ENCODE peak calls at places on chromosome 10, in seven cellular contexts. One of them, this sample, is unnamed.

GRCh38 chr10:44183667-44184632 is 200.9 kb downstream of the CXCL12 start:
- ATAC-seq in HCT116: no peak
- ATAC-seq in HepG2: no peak
- ATAC-seq in GM23338: no peak
- ATAC-seq in upper lobe of left lung: no peak
- ATAC-seq in K562: no peak
- ATAC-seq in Panc1: no peak
- ATAC-seq in this sample: no peak

GRCh38 chr10:29200280-29200679 is 88.6 kb upstream of the LYZL1 start:
- ATAC-seq in HCT116: no peak
- ATAC-seq in HepG2: no peak
- ATAC-seq in GM23338: no peak
- ATAC-seq in upper lobe of left lung: no peak
- ATAC-seq in K562: no peak
- ATAC-seq in Panc1: no peak
- ATAC-seq in this sample: no peak

GRCh38 chr10:46239247-46239646 is 47.5 kb upstream of the ANTXRL start:
- ATAC-seq in HCT116: no peak
- ATAC-seq in HepG2: no peak
- ATAC-seq in GM23338: no peak
- ATAC-seq in upper lobe of left lung: no peak
- ATAC-seq in K562: no peak
- ATAC-seq in Panc1: no peak
- ATAC-seq in this sample: no peak

GRCh38 chr10:85124592-85124991 is 796.2 kb downstream of the CCSER2 start:
- ATAC-seq in HCT116: no peak
- ATAC-seq in HepG2: no peak
- ATAC-seq in GM23338: no peak
- ATAC-seq in upper lobe of left lung: no peak
- ATAC-seq in K562: no peak
- ATAC-seq in Panc1: no peak
- ATAC-seq in this sample: no peak

GRCh38 chr10:9762966-9763656 is 1254.6 kb upstream of the CELF2 start:
- ATAC-seq in HCT116: no peak
- ATAC-seq in HepG2: no peak
- ATAC-seq in GM23338: no peak
- ATAC-seq in upper lobe of left lung: peak
- ATAC-seq in K562: no peak
- ATAC-seq in Panc1: no peak
- ATAC-seq in this sample: no peak

GRCh38 chr10:125186431-125187170 is 26.2 kb upstream of the CTBP2 start:
- ATAC-seq in HCT116: no peak
- ATAC-seq in HepG2: no peak
- ATAC-seq in GM23338: no peak
- ATAC-seq in upper lobe of left lung: no peak
- ATAC-seq in K562: no peak
- ATAC-seq in Panc1: no peak
- ATAC-seq in this sample: no peak

GRCh38 chr10:126433351-126433750 is 45.1 kb upstream of the ADAM12 start:
- ATAC-seq in HCT116: peak
- ATAC-seq in HepG2: no peak
- ATAC-seq in GM23338: no peak
- ATAC-seq in upper lobe of left lung: no peak
- ATAC-seq in K562: no peak
- ATAC-seq in Panc1: no peak
- ATAC-seq in this sample: no peak

GRCh38 chr10:15262036-15262713 is 93.7 kb upstream of the NMT2 start:
- ATAC-seq in HCT116: peak
- ATAC-seq in HepG2: peak
- ATAC-seq in GM23338: peak
- ATAC-seq in upper lobe of left lung: peak
- ATAC-seq in K562: peak
- ATAC-seq in Panc1: peak
- ATAC-seq in this sample: peak

GRCh38 chr10:103276941-103277712 is at the start of gene INA:
- ATAC-seq in HCT116: no peak
- ATAC-seq in HepG2: peak
- ATAC-seq in GM23338: peak
- ATAC-seq in upper lobe of left lung: no peak
- ATAC-seq in K562: no peak
- ATAC-seq in Panc1: no peak
- ATAC-seq in this sample: no peak

GRCh38 chr10:49309691-49310371 is 10.9 kb downstream of the C10orf71 start:
- ATAC-seq in HCT116: no peak
- ATAC-seq in HepG2: no peak
- ATAC-seq in GM23338: no peak
- ATAC-seq in upper lobe of left lung: peak
- ATAC-seq in K562: no peak
- ATAC-seq in Panc1: no peak
- ATAC-seq in this sample: no peak

GRCh38 chr10:690227-691161 is 1.0 kb upstream of the DIP2C start:
- ATAC-seq in HCT116: no peak
- ATAC-seq in HepG2: peak
- ATAC-seq in GM23338: peak
- ATAC-seq in upper lobe of left lung: peak
- ATAC-seq in K562: no peak
- ATAC-seq in Panc1: no peak
- ATAC-seq in this sample: peak

GRCh38 chr10:117262296-117263293 is 21.7 kb downstream of the SLC18A2 start:
- ATAC-seq in HCT116: peak
- ATAC-seq in HepG2: peak
- ATAC-seq in GM23338: no peak
- ATAC-seq in upper lobe of left lung: no peak
- ATAC-seq in K562: peak
- ATAC-seq in Panc1: no peak
- ATAC-seq in this sample: no peak

GRCh38 chr10:127195041-127195506 is 1.3 kb downstream of the INSYN2A start:
- ATAC-seq in HCT116: no peak
- ATAC-seq in HepG2: no peak
- ATAC-seq in GM23338: peak
- ATAC-seq in upper lobe of left lung: peak
- ATAC-seq in K562: no peak
- ATAC-seq in Panc1: peak
- ATAC-seq in this sample: no peak

GRCh38 chr10:14750900-14751575 is 23.7 kb downstream of the FAM107B start:
- ATAC-seq in HCT116: no peak
- ATAC-seq in HepG2: no peak
- ATAC-seq in GM23338: no peak
- ATAC-seq in upper lobe of left lung: peak
- ATAC-seq in K562: no peak
- ATAC-seq in Panc1: no peak
- ATAC-seq in this sample: peak

GRCh38 chr10:79561257-79561656 is 1.1 kb upstream of the SFTPA2 start:
- ATAC-seq in HCT116: no peak
- ATAC-seq in HepG2: no peak
- ATAC-seq in GM23338: no peak
- ATAC-seq in upper lobe of left lung: no peak
- ATAC-seq in K562: no peak
- ATAC-seq in Panc1: no peak
- ATAC-seq in this sample: no peak

GRCh38 chr10:107019154-107019553 is 145.4 kb downstream of the SORCS1 start:
- ATAC-seq in HCT116: no peak
- ATAC-seq in HepG2: no peak
- ATAC-seq in GM23338: no peak
- ATAC-seq in upper lobe of left lung: no peak
- ATAC-seq in K562: no peak
- ATAC-seq in Panc1: no peak
- ATAC-seq in this sample: no peak

GRCh38 chr10:44961931-44962750 is 2.5 kb downstream of the RASSF4 start:
- ATAC-seq in HCT116: no peak
- ATAC-seq in HepG2: no peak
- ATAC-seq in GM23338: no peak
- ATAC-seq in upper lobe of left lung: no peak
- ATAC-seq in K562: no peak
- ATAC-seq in Panc1: no peak
- ATAC-seq in this sample: no peak

GRCh38 chr10:91627344-91628102 is 5.3 kb downstream of the PPP1R3C start:
- ATAC-seq in HCT116: no peak
- ATAC-seq in HepG2: no peak
- ATAC-seq in GM23338: no peak
- ATAC-seq in upper lobe of left lung: no peak
- ATAC-seq in K562: no peak
- ATAC-seq in Panc1: no peak
- ATAC-seq in this sample: no peak

GRCh38 chr10:91622601-91623000 is 10.3 kb downstream of the PPP1R3C start:
- ATAC-seq in HCT116: no peak
- ATAC-seq in HepG2: no peak
- ATAC-seq in GM23338: no peak
- ATAC-seq in upper lobe of left lung: no peak
- ATAC-seq in K562: no peak
- ATAC-seq in Panc1: no peak
- ATAC-seq in this sample: no peak

GRCh38 chr10:91621483-91622113 is 11.3 kb downstream of the PPP1R3C start:
- ATAC-seq in HCT116: no peak
- ATAC-seq in HepG2: no peak
- ATAC-seq in GM23338: no peak
- ATAC-seq in upper lobe of left lung: no peak
- ATAC-seq in K562: no peak
- ATAC-seq in Panc1: no peak
- ATAC-seq in this sample: no peak

GRCh38 chr10:91626936-91627335 is 5.9 kb downstream of the PPP1R3C start:
- ATAC-seq in HCT116: no peak
- ATAC-seq in HepG2: no peak
- ATAC-seq in GM23338: no peak
- ATAC-seq in upper lobe of left lung: no peak
- ATAC-seq in K562: no peak
- ATAC-seq in Panc1: no peak
- ATAC-seq in this sample: no peak

DNA sequence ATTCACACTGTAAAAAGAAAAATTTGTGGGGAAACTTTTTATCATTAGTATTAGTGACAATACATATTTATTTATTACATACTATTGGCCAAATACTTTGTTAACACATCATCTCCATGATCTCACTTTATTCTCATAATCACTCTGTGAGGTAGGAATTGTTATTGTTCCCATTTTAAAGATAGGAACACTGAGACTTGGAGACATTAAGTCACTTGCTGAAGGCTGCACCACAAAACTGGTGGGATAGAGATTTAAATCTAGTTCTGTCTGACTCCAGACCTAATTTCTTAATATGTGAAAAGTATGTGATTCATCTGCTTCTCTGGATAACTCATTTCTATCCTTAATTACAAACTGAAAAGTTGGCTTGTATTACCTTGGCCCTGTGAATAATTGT is 8.2 kb downstream of the PPP1R3C start:
- ATAC-seq in HCT116: no peak
- ATAC-seq in HepG2: no peak
- ATAC-seq in GM23338: no peak
- ATAC-seq in upper lobe of left lung: no peak
- ATAC-seq in K562: no peak
- ATAC-seq in Panc1: no peak
- ATAC-seq in this sample: no peak
- H3K4me3 ChIP-seq in HCT116: no peak
- H3K4me3 ChIP-seq in HepG2: no peak
- H3K4me3 ChIP-seq in GM23338: no peak
- H3K4me3 ChIP-seq in upper lobe of left lung: no peak
- H3K4me3 ChIP-seq in K562: no peak
- H3K4me3 ChIP-seq in Panc1: no peak
- H3K4me3 ChIP-seq in this sample: no peak

DNA sequence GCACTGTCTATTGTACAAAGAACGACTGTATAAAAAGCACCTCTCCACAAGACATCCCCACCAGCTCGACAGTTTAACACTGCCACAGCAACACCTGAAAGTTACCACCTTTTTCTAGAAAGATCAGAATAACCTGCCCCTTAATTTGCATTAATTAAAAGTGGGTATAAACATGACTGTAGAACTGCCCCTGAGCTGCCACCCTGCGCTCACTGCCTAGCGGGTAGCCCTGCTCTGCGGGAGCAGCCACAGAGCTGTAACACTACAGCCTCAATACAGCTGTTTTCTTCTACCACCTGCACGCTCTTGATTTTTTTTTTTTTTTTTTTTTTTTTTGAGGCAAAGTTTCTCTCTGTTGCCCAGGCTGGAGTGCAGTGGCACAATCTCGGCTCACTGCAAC is 140.9 kb downstream of the PARD3 start:
- ATAC-seq in HCT116: no peak
- ATAC-seq in HepG2: no peak
- ATAC-seq in GM23338: no peak
- ATAC-seq in upper lobe of left lung: no peak
- ATAC-seq in K562: no peak
- ATAC-seq in Panc1: no peak
- ATAC-seq in this sample: no peak
- TF ChIP-seq POLR2AphosphoS5 in HCT116: no peak
- TF ChIP-seq POLR2AphosphoS5 in HepG2: no peak
- TF ChIP-seq POLR2AphosphoS5 in GM23338: no peak
- TF ChIP-seq POLR2AphosphoS5 in upper lobe of left lung: no peak
- TF ChIP-seq POLR2AphosphoS5 in K562: no peak
- TF ChIP-seq POLR2AphosphoS5 in Panc1: no peak
- TF ChIP-seq POLR2AphosphoS5 in this sample: no peak

GRCh38 chr10:121516071-121516470 is 82.2 kb downstream of the FGFR2 start:
- ATAC-seq in HCT116: no peak
- ATAC-seq in HepG2: no peak
- ATAC-seq in GM23338: no peak
- ATAC-seq in upper lobe of left lung: no peak
- ATAC-seq in K562: no peak
- ATAC-seq in Panc1: no peak
- ATAC-seq in this sample: no peak

GRCh38 chr10:121518321-121518720 is 79.9 kb downstream of the FGFR2 start:
- ATAC-seq in HCT116: no peak
- ATAC-seq in HepG2: no peak
- ATAC-seq in GM23338: no peak
- ATAC-seq in upper lobe of left lung: no peak
- ATAC-seq in K562: no peak
- ATAC-seq in Panc1: no peak
- ATAC-seq in this sample: no peak

GRCh38 chr10:121514141-121514865 is 83.9 kb downstream of the FGFR2 start:
- ATAC-seq in HCT116: no peak
- ATAC-seq in HepG2: no peak
- ATAC-seq in GM23338: no peak
- ATAC-seq in upper lobe of left lung: no peak
- ATAC-seq in K562: no peak
- ATAC-seq in Panc1: no peak
- ATAC-seq in this sample: no peak

GRCh38 chr10:121519411-121519810 is 78.8 kb downstream of the FGFR2 start:
- ATAC-seq in HCT116: no peak
- ATAC-seq in HepG2: no peak
- ATAC-seq in GM23338: no peak
- ATAC-seq in upper lobe of left lung: no peak
- ATAC-seq in K562: no peak
- ATAC-seq in Panc1: no peak
- ATAC-seq in this sample: no peak

DNA sequence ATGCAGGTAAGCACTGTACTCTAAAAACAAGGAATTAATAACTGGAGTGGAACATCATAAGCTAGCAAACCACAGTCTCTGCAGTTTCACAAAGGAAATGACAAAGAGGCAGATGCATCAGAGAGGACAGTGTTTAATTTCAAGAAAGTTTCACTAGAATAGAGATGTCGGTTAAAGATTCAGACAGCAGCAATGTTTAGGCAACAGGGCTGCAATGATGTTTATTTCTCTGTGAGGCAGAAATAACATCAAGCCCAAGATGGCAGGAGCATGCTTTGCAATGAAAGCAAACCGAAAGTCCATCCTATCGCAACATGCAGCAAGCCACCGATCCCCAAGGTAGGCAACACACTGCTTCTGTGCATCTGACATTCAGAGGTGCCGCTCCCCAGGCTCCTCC is 81.8 kb downstream of the FGFR2 start:
- ATAC-seq in HCT116: no peak
- ATAC-seq in HepG2: no peak
- ATAC-seq in GM23338: no peak
- ATAC-seq in upper lobe of left lung: no peak
- ATAC-seq in K562: no peak
- ATAC-seq in Panc1: no peak
- ATAC-seq in this sample: no peak
- H3K4me3 ChIP-seq in HCT116: no peak
- H3K4me3 ChIP-seq in HepG2: no peak
- H3K4me3 ChIP-seq in GM23338: no peak
- H3K4me3 ChIP-seq in upper lobe of left lung: no peak
- H3K4me3 ChIP-seq in K562: no peak
- H3K4me3 ChIP-seq in Panc1: no peak
- H3K4me3 ChIP-seq in this sample: no peak

GRCh38 chr10:96397902-96398301 is 39.1 kb upstream of the OPALIN start:
- ATAC-seq in HCT116: no peak
- ATAC-seq in HepG2: no peak
- ATAC-seq in GM23338: no peak
- ATAC-seq in upper lobe of left lung: no peak
- ATAC-seq in K562: no peak
- ATAC-seq in Panc1: no peak
- ATAC-seq in this sample: no peak
- TF ChIP-seq POLR2AphosphoS5 in HCT116: no peak
- TF ChIP-seq POLR2AphosphoS5 in HepG2: no peak
- TF ChIP-seq POLR2AphosphoS5 in GM23338: no peak
- TF ChIP-seq POLR2AphosphoS5 in upper lobe of left lung: no peak
- TF ChIP-seq POLR2AphosphoS5 in K562: no peak
- TF ChIP-seq POLR2AphosphoS5 in Panc1: no peak
- TF ChIP-seq POLR2AphosphoS5 in this sample: no peak